ENCODE peak calls at places on chromosomes 5 and 9, in five cellular contexts. N is HepG2, K is HCT116, F is SK-N-SH, D is K562. C is an unnamed sample.

GRCh38 chr5:171806976-171807823 is 21.6 kb downstream of the SMIM23 start:
- DNase-seq in F (no peak), K (no peak), D (no peak), N (no peak), C (no peak)

GRCh38 chr5:27523629-27524028 is 485.2 kb upstream of the CDH9 start:
- DNase-seq in D (no peak), N (no peak), K (no peak), F (peak), C (no peak)

GRCh38 chr5:58855851-58856739 is 273.2 kb downstream of the RAB3C start:
- DNase-seq in D (no peak), N (no peak), K (no peak), F (no peak), C (no peak)

GRCh38 chr5:40995816-40996586 is 75.1 kb downstream of the MROH2B start:
- DNase-seq in D (no peak), N (no peak), F (no peak), K (no peak), C (no peak)

GRCh38 chr5:10484774-10485141 is 43.1 kb downstream of the ROPN1L start:
- DNase-seq in D (no peak), F (no peak), N (no peak), K (no peak), C (no peak)

GRCh38 chr9:95874989-95875304 is 544 bp upstream of the ERCC6L2 start:
- DNase-seq in F (peak), K (no peak), D (peak), N (peak), C (no peak)

GRCh38 chr5:111478898-111479297 is 33.4 kb downstream of the STARD4 start:
- DNase-seq in F (no peak), D (no peak), N (no peak), K (no peak), C (no peak)

GRCh38 chr9:23849379-23849778 is 23.3 kb upstream of the ELAVL2 start:
- DNase-seq in D (no peak), F (no peak), N (no peak), K (no peak), C (no peak)

GRCh38 chr9:33263131-33263935 is 1.2 kb downstream of the BAG1 start:
- DNase-seq in D (no peak), N (peak), F (peak), K (no peak), C (no peak)

GRCh38 chr5:115842952-115843351 is 1.2 kb downstream of the AP3S1 start:
- DNase-seq in F (no peak), K (no peak), N (no peak), D (no peak), C (no peak)

GRCh38 chr5:151006704-151007334 is 13.6 kb upstream of the GPX3 start:
- DNase-seq in K (no peak), F (no peak), D (no peak), N (no peak), C (no peak)

GRCh38 chr5:6676702-6677101 is 36.5 kb upstream of the TENT4A start:
- DNase-seq in D (no peak), F (no peak), N (no peak), K (no peak), C (no peak)

GRCh38 chr9:129868571-129869486 is 33.6 kb downstream of the USP20 start:
- DNase-seq in N (no peak), K (no peak), D (no peak), F (no peak), C (no peak)

GRCh38 chr5:126855266-126855665 is 78.3 kb downstream of the LMNB1 start:
- DNase-seq in D (no peak), F (no peak), K (no peak), N (no peak), C (no peak)

GRCh38 chr9:125850763-125851162 is 103.6 kb downstream of the PBX3 start:
- DNase-seq in F (no peak), K (no peak), D (no peak), N (peak), C (no peak)

GRCh38 chr5:97838214-97838613 is 655.2 kb upstream of the RIOK2 start:
- DNase-seq in F (no peak), N (no peak), D (no peak), K (peak), C (no peak)

GRCh38 chr9:99322299-99322698 is 100.2 kb downstream of the SEC61B start:
- DNase-seq in K (no peak), F (no peak), N (no peak), D (no peak), C (no peak)

GRCh38 chr5:109759304-109759703 is 69.6 kb downstream of the MAN2A1 start:
- DNase-seq in F (no peak), K (no peak), N (no peak), D (no peak), C (no peak)

GRCh38 chr5:101806410-101806809 is 489.7 kb downstream of the SLCO4C1 start:
- DNase-seq in F (no peak), K (no peak), D (no peak), N (no peak), C (no peak)

GRCh38 chr5:136192526-136193395 is at the start of gene SMIM32:
- DNase-seq in D (no peak), K (no peak), F (peak), N (peak), C (no peak)

GRCh38 chr5:84961903-84962302 is 577.2 kb upstream of the EDIL3 start:
- DNase-seq in D (no peak), N (no peak), F (no peak), K (no peak), C (no peak)

GRCh38 chr9:124353811-124354274 is 61.4 kb downstream of the PSMB7 start:
- DNase-seq in D (no peak), F (no peak), N (no peak), K (no peak), C (no peak)

GRCh38 chr5:147427784-147428401 is 82.0 kb downstream of the DPYSL3 start:
- DNase-seq in K (no peak), D (no peak), F (no peak), N (no peak), C (no peak)

GRCh38 chr9:133991211-133991921 is 758 bp downstream of the VAV2 start:
- DNase-seq in N (no peak), F (peak), D (no peak), K (no peak), C (no peak)

GRCh38 chr9:128185979-128186965 is 5.1 kb downstream of the CIZ1 start:
- DNase-seq in F (no peak), N (no peak), D (peak), K (no peak), C (no peak)

GRCh38 chr5:137155621-137156020 is 343.5 kb downstream of the SPOCK1 start:
- DNase-seq in F (no peak), K (no peak), N (no peak), D (no peak), C (no peak)

GRCh38 chr5:52987711-52988329 is 1.3 kb upstream of the ITGA2 start:
- DNase-seq in D (no peak), N (peak), F (no peak), K (peak), C (no peak)

GRCh38 chr5:143593723-143594122 is 190.2 kb upstream of the NR3C1 start:
- DNase-seq in F (no peak), K (no peak), D (no peak), N (no peak), C (no peak)

GRCh38 chr5:143588933-143589662 is 185.6 kb upstream of the NR3C1 start:
- DNase-seq in D (no peak), F (no peak), K (no peak), N (peak), C (no peak)

GRCh38 chr5:143596500-143596820 is 193.0 kb upstream of the NR3C1 start:
- DNase-seq in F (no peak), N (no peak), K (no peak), D (no peak), C (no peak)

GRCh38 chr5:143594913-143595818 is 191.7 kb upstream of the NR3C1 start:
- DNase-seq in D (no peak), K (peak), F (no peak), N (peak), C (no peak)

GRCh38 chr5:143592648-143593047 is 189.2 kb upstream of the NR3C1 start:
- DNase-seq in N (no peak), K (no peak), D (no peak), F (no peak), C (no peak)
- TF ChIP-seq SIN3A in N (no peak), K (no peak), D (no peak), F (no peak), C (no peak)

GRCh38 chr9:136088481-136088938 is 6.6 kb downstream of the NACC2 start:
- DNase-seq in N (no peak), F (peak), K (no peak), D (no peak), C (no peak)
- TF ChIP-seq SIN3A in N (no peak), F (no peak), K (no peak), D (no peak), C (no peak)

DNA sequence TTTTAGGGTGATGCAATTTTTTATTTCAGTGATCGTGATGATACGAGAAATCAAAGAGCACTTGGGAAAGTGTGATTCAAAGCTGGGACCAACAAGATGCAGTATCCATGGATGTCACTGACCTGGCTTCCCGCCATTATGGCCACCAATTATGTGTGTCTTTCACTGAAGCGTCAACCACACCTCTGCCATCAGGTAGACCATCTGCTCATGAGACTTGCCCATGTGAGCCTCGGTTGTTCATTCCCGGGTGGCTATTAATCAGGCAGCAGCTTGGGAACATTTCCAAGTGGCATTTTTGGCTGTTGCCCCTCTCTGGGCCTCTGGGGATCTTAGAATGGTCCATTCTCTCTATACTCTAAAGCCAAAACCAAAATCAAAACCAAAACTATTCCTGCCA is 436.0 kb upstream of the ADAMTSL1 start:
- DNase-seq in N (no peak), F (no peak), D (no peak), K (no peak), C (no peak)
- TF ChIP-seq SIN3A in N (no peak), F (no peak), D (no peak), K (no peak), C (no peak)

GRCh38 chr9:120742951-120743416 is 28.7 kb upstream of the MEGF9 start:
- DNase-seq in D (peak), K (peak), F (peak), N (peak), C (no peak)
- TF ChIP-seq SIN3A in D (no peak), K (no peak), F (no peak), N (no peak), C (no peak)

DNA sequence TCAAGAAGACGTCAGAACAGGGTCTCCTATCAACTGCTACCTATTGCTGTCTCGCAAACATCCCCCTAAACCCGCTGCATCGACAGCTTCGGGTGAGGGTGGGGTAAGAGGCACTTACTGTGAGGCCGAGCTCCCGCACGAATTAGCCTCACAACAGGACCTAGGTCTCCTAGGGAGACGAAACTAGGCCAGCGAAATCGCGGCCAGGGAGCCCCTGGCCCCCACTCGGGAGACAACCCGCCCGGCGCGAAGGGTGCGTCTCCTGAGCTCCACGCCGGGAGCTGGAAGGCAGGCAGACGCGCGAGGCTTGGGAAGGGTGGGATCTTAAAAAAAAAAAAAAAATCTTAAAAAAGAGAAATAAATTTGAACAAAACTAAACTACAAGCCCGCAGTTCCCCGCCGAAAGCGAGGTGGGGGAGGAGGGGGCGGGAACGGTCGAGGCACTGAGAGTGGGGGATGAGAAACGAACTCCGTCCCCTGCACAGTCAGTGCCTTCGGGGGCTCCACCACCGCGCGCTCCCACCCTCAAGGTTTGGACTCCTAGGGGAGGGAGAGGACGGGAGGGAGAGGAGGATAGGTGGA is 33.0 kb upstream of the NFIB start:
- DNase-seq in D (no peak), F (peak), K (no peak), N (no peak), C (no peak)
- TF ChIP-seq SIN3A in D (no peak), F (no peak), K (no peak), N (no peak), C (no peak)

GRCh38 chr9:120905794-120906248 is 20.8 kb downstream of the TRAF1 start:
- DNase-seq in F (no peak), N (no peak), K (no peak), D (no peak), C (no peak)
- TF ChIP-seq SIN3A in F (no peak), N (no peak), K (no peak), D (no peak), C (no peak)

C was measured in H1.